ENCODE peak calls at places on chromosomes 2 and 18, in four cellular contexts. One of them, this sample, is unnamed.

GRCh38 chr2:85647823-85648526 is 20.0 kb downstream of the SFTPB start:
- DNase-seq in foreskin fibroblast: no peak
- DNase-seq in HL-60: no peak
- DNase-seq in H1: no peak
- DNase-seq in this sample: no peak

GRCh38 chr2:213080969-213081617 is 70.3 kb downstream of the IKZF2 start:
- DNase-seq in foreskin fibroblast: no peak
- DNase-seq in HL-60: no peak
- DNase-seq in H1: no peak
- DNase-seq in this sample: no peak

GRCh38 chr2:2573658-2574293 is 242.7 kb upstream of the MYT1L start:
- DNase-seq in foreskin fibroblast: no peak
- DNase-seq in HL-60: no peak
- DNase-seq in H1: peak
- DNase-seq in this sample: no peak

GRCh38 chr18:32770181-32770650 is 2.6 kb downstream of the KLHL14 start:
- DNase-seq in foreskin fibroblast: no peak
- DNase-seq in HL-60: no peak
- DNase-seq in H1: no peak
- DNase-seq in this sample: no peak

GRCh38 chr2:108987111-108987510 is 1.9 kb downstream of the EDAR start:
- DNase-seq in foreskin fibroblast: no peak
- DNase-seq in HL-60: no peak
- DNase-seq in H1: no peak
- DNase-seq in this sample: no peak

GRCh38 chr2:74702001-74702715 is 48.1 kb downstream of the SEMA4F start:
- DNase-seq in foreskin fibroblast: no peak
- DNase-seq in HL-60: no peak
- DNase-seq in H1: no peak
- DNase-seq in this sample: no peak

GRCh38 chr2:32947484-32948143 is 861 bp downstream of the LTBP1 start:
- DNase-seq in foreskin fibroblast: no peak
- DNase-seq in HL-60: no peak
- DNase-seq in H1: peak
- DNase-seq in this sample: no peak

GRCh38 chr18:70380915-70381896 is 92.4 kb downstream of the SOCS6 start:
- DNase-seq in foreskin fibroblast: peak
- DNase-seq in HL-60: no peak
- DNase-seq in H1: no peak
- DNase-seq in this sample: no peak

GRCh38 chr2:33477473-33478468 is 1.3 kb downstream of the RASGRP3 start:
- DNase-seq in foreskin fibroblast: no peak
- DNase-seq in HL-60: no peak
- DNase-seq in H1: no peak
- DNase-seq in this sample: no peak

GRCh38 chr2:163119964-163120363 is 281.4 kb upstream of the KCNH7 start:
- DNase-seq in foreskin fibroblast: no peak
- DNase-seq in HL-60: no peak
- DNase-seq in H1: no peak
- DNase-seq in this sample: no peak

GRCh38 chr2:98518106-98518505 is 73.4 kb downstream of the INPP4A start:
- DNase-seq in foreskin fibroblast: no peak
- DNase-seq in HL-60: peak
- DNase-seq in H1: no peak
- DNase-seq in this sample: no peak

GRCh38 chr2:157192445-157193423 is 64.8 kb upstream of the GALNT5 start:
- DNase-seq in foreskin fibroblast: no peak
- DNase-seq in HL-60: no peak
- DNase-seq in H1: no peak
- DNase-seq in this sample: no peak

GRCh38 chr2:164824865-164825264 is 16.8 kb downstream of the COBLL1 start:
- DNase-seq in foreskin fibroblast: no peak
- DNase-seq in HL-60: no peak
- DNase-seq in H1: no peak
- DNase-seq in this sample: no peak

GRCh38 chr2:200736646-200737274 is 75.0 kb upstream of the BZW1 start:
- DNase-seq in foreskin fibroblast: no peak
- DNase-seq in HL-60: no peak
- DNase-seq in H1: peak
- DNase-seq in this sample: no peak

GRCh38 chr2:202161106-202161836 is 77.1 kb downstream of the SUMO1 start:
- DNase-seq in foreskin fibroblast: no peak
- DNase-seq in HL-60: no peak
- DNase-seq in H1: no peak
- DNase-seq in this sample: no peak

GRCh38 chr18:58584219-58585127 is 44.4 kb downstream of the ALPK2 start:
- DNase-seq in foreskin fibroblast: peak
- DNase-seq in HL-60: no peak
- DNase-seq in H1: no peak
- DNase-seq in this sample: no peak

GRCh38 chr2:236049981-236050380 is 118.2 kb downstream of the GBX2 start:
- DNase-seq in foreskin fibroblast: no peak
- DNase-seq in HL-60: no peak
- DNase-seq in H1: no peak
- DNase-seq in this sample: no peak

GRCh38 chr2:9846554-9846953 is 3.3 kb downstream of the TAF1B start:
- DNase-seq in foreskin fibroblast: peak
- DNase-seq in HL-60: no peak
- DNase-seq in H1: no peak
- DNase-seq in this sample: no peak

GRCh38 chr2:95323347-95324155 is 26.4 kb downstream of the KCNIP3 start:
- DNase-seq in foreskin fibroblast: no peak
- DNase-seq in HL-60: no peak
- DNase-seq in H1: peak
- DNase-seq in this sample: peak

GRCh38 chr2:285990-286389 is 1.9 kb downstream of the ALKAL2 start:
- DNase-seq in foreskin fibroblast: no peak
- DNase-seq in HL-60: no peak
- DNase-seq in H1: no peak
- DNase-seq in this sample: no peak

GRCh38 chr2:3223080-3223923 is 154.3 kb downstream of the EIPR1 start:
- DNase-seq in foreskin fibroblast: no peak
- DNase-seq in HL-60: no peak
- DNase-seq in H1: no peak
- DNase-seq in this sample: no peak

GRCh38 chr2:217920879-217921603 is 81.8 kb downstream of the TNS1 start:
- DNase-seq in foreskin fibroblast: no peak
- DNase-seq in HL-60: no peak
- DNase-seq in H1: no peak
- DNase-seq in this sample: no peak

GRCh38 chr2:189304360-189304759 is 124.8 kb upstream of the COL5A2 start:
- DNase-seq in foreskin fibroblast: no peak
- DNase-seq in HL-60: no peak
- DNase-seq in H1: no peak
- DNase-seq in this sample: no peak

GRCh38 chr18:74163019-74163656 is 14.8 kb downstream of the TIMM21 start:
- DNase-seq in foreskin fibroblast: no peak
- DNase-seq in HL-60: peak
- DNase-seq in H1: no peak
- DNase-seq in this sample: no peak

GRCh38 chr2:159137511-159138101 is 148.9 kb downstream of the WDSUB1 start:
- DNase-seq in foreskin fibroblast: no peak
- DNase-seq in HL-60: no peak
- DNase-seq in H1: no peak
- DNase-seq in this sample: no peak

GRCh38 chr2:60535392-60536312 is 17.8 kb downstream of the BCL11A start:
- DNase-seq in foreskin fibroblast: no peak
- DNase-seq in HL-60: no peak
- DNase-seq in H1: no peak
- DNase-seq in this sample: no peak

GRCh38 chr2:67514515-67514914 is 117.4 kb downstream of the ETAA1 start:
- DNase-seq in foreskin fibroblast: peak
- DNase-seq in HL-60: no peak
- DNase-seq in H1: no peak
- DNase-seq in this sample: no peak

GRCh38 chr2:187875836-187876235 is 321.6 kb upstream of the TFPI start:
- DNase-seq in foreskin fibroblast: no peak
- DNase-seq in HL-60: no peak
- DNase-seq in H1: no peak
- DNase-seq in this sample: no peak

GRCh38 chr2:88054300-88055048 is 1.1 kb downstream of the KRCC1 start:
- DNase-seq in foreskin fibroblast: no peak
- DNase-seq in HL-60: no peak
- DNase-seq in H1: no peak
- DNase-seq in this sample: no peak

GRCh38 chr2:186718895-186719294 is 25.0 kb downstream of the FAM171B start:
- DNase-seq in foreskin fibroblast: no peak
- DNase-seq in HL-60: no peak
- DNase-seq in H1: no peak
- DNase-seq in this sample: no peak

GRCh38 chr2:102304268-102304667 is 7.1 kb upstream of the IL1RL1 start:
- DNase-seq in foreskin fibroblast: peak
- DNase-seq in HL-60: no peak
- DNase-seq in H1: no peak
- DNase-seq in this sample: no peak

GRCh38 chr2:234142530-234142929 is 92.0 kb downstream of the SPP2 start:
- DNase-seq in foreskin fibroblast: no peak
- DNase-seq in HL-60: no peak
- DNase-seq in H1: no peak
- DNase-seq in this sample: no peak

GRCh38 chr18:9742588-9743131 is 34.6 kb downstream of the RAB31 start:
- DNase-seq in foreskin fibroblast: peak
- DNase-seq in HL-60: no peak
- DNase-seq in H1: no peak
- DNase-seq in this sample: no peak

DNA sequence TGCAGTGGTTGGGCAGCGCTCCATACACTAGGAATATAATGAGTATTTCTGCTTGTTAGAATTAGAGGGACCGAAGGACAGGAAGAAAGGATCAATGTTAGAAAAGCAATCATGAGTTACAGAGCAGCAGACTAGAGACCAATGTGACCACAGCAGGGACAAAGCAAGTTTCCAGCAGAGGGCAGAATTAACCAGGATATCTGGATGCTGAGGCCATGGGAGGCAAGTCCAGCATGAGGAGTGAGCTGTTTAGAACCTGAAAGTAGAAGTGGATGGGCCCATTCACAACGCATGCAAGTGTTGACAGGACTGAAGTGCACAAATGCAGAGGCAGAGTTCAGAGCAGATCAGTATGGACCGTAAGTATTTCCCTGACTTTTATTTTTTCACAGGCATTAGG is 910.4 kb upstream of the GYPC start:
- DNase-seq in foreskin fibroblast: no peak
- DNase-seq in HL-60: no peak
- DNase-seq in H1: peak
- DNase-seq in this sample: no peak
- TF ChIP-seq CTCF in foreskin fibroblast: no peak
- TF ChIP-seq CTCF in HL-60: no peak
- TF ChIP-seq CTCF in H1: peak
- TF ChIP-seq CTCF in this sample: peak

DNA sequence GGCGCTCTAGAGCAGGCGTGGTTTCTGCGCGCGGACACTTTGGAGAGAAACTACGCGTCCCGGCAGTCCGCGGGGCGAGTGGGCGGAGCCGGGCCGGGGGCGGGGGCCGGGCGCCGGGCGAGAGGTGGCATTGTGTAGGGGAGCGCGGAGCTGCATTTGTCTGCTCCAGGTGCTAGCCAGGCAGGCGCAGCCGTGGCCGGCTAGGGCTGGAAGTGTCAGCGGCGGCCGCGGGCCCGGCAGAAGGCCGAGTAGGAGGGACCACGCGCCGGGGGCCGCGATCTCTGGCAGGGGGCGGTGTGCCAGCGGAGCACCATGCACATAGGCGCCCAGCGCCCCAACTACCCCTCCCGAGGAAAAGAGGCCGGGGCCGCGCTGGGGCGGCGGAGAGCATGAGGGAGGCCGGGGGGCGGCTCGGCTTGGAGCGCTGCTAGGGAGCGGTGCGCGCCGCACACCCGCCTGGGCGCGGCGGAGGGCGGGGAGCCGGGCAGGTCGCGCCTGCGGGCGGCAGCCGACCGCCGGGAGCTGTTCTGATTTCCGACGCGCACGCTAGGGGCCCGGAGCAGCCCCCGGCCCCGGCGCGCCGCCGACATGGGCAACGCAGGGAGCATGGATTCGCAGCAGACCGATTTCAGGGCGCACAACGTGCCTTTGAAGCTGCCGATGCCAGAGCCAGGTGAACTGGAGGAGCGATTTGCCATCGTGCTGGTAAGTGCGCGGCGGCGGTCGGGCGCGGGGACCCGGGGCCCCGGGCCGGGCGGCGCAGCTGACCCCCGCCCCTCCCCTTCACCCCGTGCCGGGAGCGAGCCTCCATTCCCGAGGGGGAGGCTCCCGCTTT is at the start of gene FMNL2:
- DNase-seq in foreskin fibroblast: peak
- DNase-seq in HL-60: no peak
- DNase-seq in H1: peak
- DNase-seq in this sample: peak
- TF ChIP-seq CTCF in foreskin fibroblast: no peak
- TF ChIP-seq CTCF in HL-60: no peak
- TF ChIP-seq CTCF in H1: no peak
- TF ChIP-seq CTCF in this sample: no peak

DNA sequence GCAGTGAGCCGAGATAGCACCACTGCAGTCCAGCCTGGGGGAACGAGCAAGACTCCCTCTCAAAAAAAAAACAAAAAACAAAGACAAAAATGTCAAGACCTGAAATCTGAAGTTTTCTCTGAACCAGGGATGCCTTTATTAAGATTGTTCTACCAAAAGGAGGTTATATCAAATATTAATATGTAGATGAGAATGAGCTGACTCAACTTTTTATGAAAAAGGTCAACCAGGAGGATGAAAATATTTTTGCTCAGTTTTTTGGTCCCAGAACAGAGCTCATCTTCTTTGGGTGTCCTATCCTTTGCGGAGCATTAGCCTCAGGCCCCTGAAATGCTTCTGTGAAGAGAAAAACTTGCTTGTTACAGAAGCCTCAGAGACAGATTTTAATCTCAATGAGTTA is 44.0 kb downstream of the NEMP2 start:
- DNase-seq in foreskin fibroblast: no peak
- DNase-seq in HL-60: no peak
- DNase-seq in H1: no peak
- DNase-seq in this sample: no peak
- TF ChIP-seq CTCF in foreskin fibroblast: no peak
- TF ChIP-seq CTCF in HL-60: no peak
- TF ChIP-seq CTCF in H1: no peak
- TF ChIP-seq CTCF in this sample: no peak

DNA sequence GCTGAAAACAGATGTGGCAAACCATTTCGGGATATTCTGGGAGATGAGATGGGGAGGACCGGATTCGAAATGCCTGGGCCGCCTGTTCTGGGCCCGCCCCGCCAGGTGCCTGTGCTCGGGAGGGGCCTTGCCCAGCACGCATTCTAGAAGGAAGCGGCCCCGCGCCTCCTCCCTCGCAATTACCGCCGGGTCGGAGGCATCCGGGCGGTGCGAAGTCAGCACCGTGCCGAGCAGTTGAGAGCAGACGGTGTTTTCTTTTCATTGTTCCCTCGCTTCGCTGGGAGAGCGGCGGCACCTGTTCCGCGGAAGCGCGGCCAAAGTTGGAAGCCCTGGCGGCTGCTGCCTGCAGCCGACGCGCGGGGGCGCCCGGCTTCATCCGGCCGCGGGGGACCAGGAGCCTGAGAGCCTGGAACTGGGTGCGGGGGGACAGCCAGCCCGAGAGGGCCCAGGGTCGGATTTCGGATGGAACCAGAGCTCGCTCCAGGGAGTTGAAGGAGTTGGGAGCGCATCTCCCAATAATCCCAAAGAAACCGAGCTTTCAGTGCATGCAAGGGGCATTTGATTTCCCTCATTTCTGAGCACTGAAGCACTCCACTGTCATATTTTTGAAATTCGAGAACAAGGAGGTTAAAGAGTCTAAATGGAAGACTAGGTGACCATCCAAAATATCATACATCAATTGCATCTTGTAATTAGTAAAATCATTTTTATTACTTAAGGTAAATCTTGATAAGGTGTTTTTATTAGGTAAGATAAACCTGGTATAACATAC is 241.8 kb upstream of the RAB12 start:
- DNase-seq in foreskin fibroblast: no peak
- DNase-seq in HL-60: no peak
- DNase-seq in H1: peak
- DNase-seq in this sample: peak
- TF ChIP-seq CTCF in foreskin fibroblast: peak
- TF ChIP-seq CTCF in HL-60: peak
- TF ChIP-seq CTCF in H1: peak
- TF ChIP-seq CTCF in this sample: peak